ENCODE peak calls at places on chromosomes 7 and 10, in five cellular contexts. M, L, K, E and F are unnamed samples.

GRCh38 chr7:80288175-80289122 is 153.8 kb downstream of the GNAI1 start:
- DNase-seq in L (peak), M (peak), K (no peak), E (no peak), F (peak)

GRCh38 chr7:15603124-15603523 is 41.3 kb upstream of the AGMO start:
- DNase-seq in E (no peak), K (no peak), L (no peak), M (no peak), F (no peak)

GRCh38 chr10:113175756-113176651 is 226.0 kb downstream of the TCF7L2 start:
- DNase-seq in K (peak), M (no peak), L (no peak), E (no peak), F (peak)

GRCh38 chr10:94097656-94098055 is 103.9 kb downstream of the PLCE1 start:
- DNase-seq in K (no peak), E (no peak), M (peak), L (peak), F (no peak)

GRCh38 chr7:48089415-48089975 is 430 bp downstream of the UPP1 start:
- DNase-seq in M (no peak), K (no peak), L (no peak), E (no peak), F (peak)

GRCh38 chr10:126917975-126918908 is 13.0 kb downstream of the DOCK1 start:
- DNase-seq in E (no peak), L (no peak), K (no peak), M (no peak), F (no peak)

GRCh38 chr10:34916368-34916767 is 101.3 kb upstream of the PARD3 start:
- DNase-seq in M (peak), L (peak), E (no peak), K (no peak), F (no peak)

GRCh38 chr7:88344956-88345832 is 38.5 kb upstream of the STEAP4 start:
- DNase-seq in K (peak), M (no peak), E (peak), L (no peak), F (peak)

GRCh38 chr10:67277402-67277801 is 351.6 kb downstream of the LRRTM3 start:
- DNase-seq in E (no peak), M (no peak), K (no peak), L (no peak), F (peak)

GRCh38 chr10:3761916-3762708 is 22.9 kb downstream of the KLF6 start:
- DNase-seq in E (peak), M (peak), L (peak), K (no peak), F (peak)

GRCh38 chr10:97754726-97755125 is 17.1 kb downstream of the SFRP5 start:
- DNase-seq in E (no peak), L (no peak), M (no peak), K (no peak), F (no peak)

GRCh38 chr10:100829103-100829870 is 83.5 kb upstream of the SLF2 start:
- DNase-seq in L (no peak), E (no peak), M (no peak), K (no peak), F (peak)

GRCh38 chr7:51679358-51679757 is 362.7 kb upstream of the COBL start:
- DNase-seq in E (no peak), K (no peak), L (no peak), M (no peak), F (no peak)

GRCh38 chr10:13724484-13724883 is 137.7 kb downstream of the PRPF18 start:
- DNase-seq in K (no peak), M (peak), E (no peak), L (peak), F (no peak)

GRCh38 chr7:98051118-98051744 is 55.4 kb upstream of the LMTK2 start:
- DNase-seq in E (peak), K (peak), M (no peak), L (no peak), F (peak)

GRCh38 chr10:87865201-87866025 is 2.0 kb downstream of the PTEN start:
- DNase-seq in E (no peak), M (no peak), K (no peak), L (no peak), F (no peak)

GRCh38 chr10:2759203-2759602 is 308.1 kb upstream of the PFKP start:
- DNase-seq in M (no peak), L (no peak), E (no peak), K (no peak), F (no peak)

GRCh38 chr7:98630149-98630548 is 13.1 kb downstream of the NPTX2 start:
- DNase-seq in K (no peak), E (no peak), L (no peak), M (no peak), F (no peak)

GRCh38 chr7:64300641-64301405 is 12.9 kb upstream of the ZNF736 start:
- DNase-seq in L (no peak), E (no peak), K (no peak), M (no peak), F (no peak)

GRCh38 chr7:50492770-50493519 is 42.8 kb upstream of the FIGNL1 start:
- DNase-seq in L (no peak), E (no peak), M (no peak), K (no peak), F (no peak)

GRCh38 chr7:143381427-143382125 is 431 bp downstream of the ZYX start:
- DNase-seq in K (no peak), E (no peak), L (peak), M (peak), F (no peak)

GRCh38 chr7:29035044-29035740 is 77.1 kb upstream of the TRIL start:
- DNase-seq in M (peak), E (no peak), K (no peak), L (peak), F (peak)

GRCh38 chr7:74193054-74193453 is 16.8 kb upstream of the LAT2 start:
- DNase-seq in L (no peak), K (no peak), E (no peak), M (no peak), F (no peak)

GRCh38 chr10:46216836-46217748 is 69.7 kb upstream of the ANTXRL start:
- DNase-seq in K (peak), M (no peak), E (no peak), L (no peak), F (no peak)

GRCh38 chr7:28536259-28536658 is 123.9 kb downstream of the CREB5 start:
- DNase-seq in L (peak), E (peak), M (peak), K (peak), F (peak)

GRCh38 chr10:51269816-51270215 is 195.5 kb downstream of the PRKG1 start:
- DNase-seq in M (peak), L (no peak), K (no peak), E (no peak), F (no peak)

GRCh38 chr7:69808401-69808800 is 210.1 kb downstream of the AUTS2 start:
- DNase-seq in M (no peak), L (no peak), E (no peak), K (no peak), F (no peak)

GRCh38 chr10:14971867-14972448 is 12.8 kb downstream of the MEIG1 start:
- DNase-seq in L (peak), K (peak), E (no peak), M (no peak), F (peak)

GRCh38 chr7:47461161-47461560 is 120.8 kb downstream of the TNS3 start:
- DNase-seq in K (no peak), M (peak), L (peak), E (no peak), F (no peak)

GRCh38 chr10:63264852-63265617 is 131.9 kb downstream of the NRBF2 start:
- DNase-seq in E (no peak), M (peak), K (no peak), L (peak), F (peak)

GRCh38 chr10:5433182-5433581 is 20.8 kb downstream of the NET1 start:
- DNase-seq in E (no peak), L (peak), K (no peak), M (no peak), F (no peak)

GRCh38 chr7:46681865-46682503 is 760.9 kb upstream of the IGFBP3 start:
- DNase-seq in E (no peak), M (no peak), K (no peak), L (no peak), F (no peak)

GRCh38 chr10:69994262-69994661 is 58.4 kb upstream of the MACROH2A2 start:
- DNase-seq in M (peak), E (no peak), K (no peak), L (peak), F (peak)

GRCh38 chr10:73131295-73131694 is 21.0 kb downstream of the NUDT13 start:
- DNase-seq in E (no peak), M (peak), L (peak), K (no peak), F (no peak)

GRCh38 chr10:12448729-12449391 is 99.5 kb downstream of the CAMK1D start:
- DNase-seq in E (no peak), M (peak), K (no peak), L (peak), F (no peak)
- H3K4me3 ChIP-seq in E (no peak), M (peak), K (no peak), L (no peak), F (no peak)

GRCh38 chr10:31031666-31032514 is at the start of gene ZNF438:
- DNase-seq in K (peak), E (peak), M (peak), L (peak), F (peak)
- H3K4ac ChIP-seq in K (no peak), E (no peak), M (peak), L (peak), F (no peak)

GRCh38 chr7:91864070-91864469 is 16.4 kb downstream of the MTERF1 start:
- DNase-seq in M (no peak), L (no peak), K (no peak), E (no peak), F (no peak)

GRCh38 chr7:91866599-91867148 is 13.8 kb downstream of the MTERF1 start:
- DNase-seq in L (no peak), M (no peak), K (no peak), E (no peak), F (no peak)

GRCh38 chr7:91872069-91872468 is 8.4 kb downstream of the MTERF1 start:
- DNase-seq in L (no peak), M (no peak), K (no peak), E (no peak), F (no peak)

GRCh38 chr7:91872928-91873327 is 7.6 kb downstream of the MTERF1 start:
- DNase-seq in L (no peak), K (no peak), M (no peak), E (no peak), F (no peak)

GRCh38 chr7:91869661-91870060 is 10.8 kb downstream of the MTERF1 start:
- DNase-seq in E (no peak), L (no peak), K (no peak), M (no peak), F (peak)
- H2BK15ac ChIP-seq in E (no peak), L (no peak), K (no peak), M (no peak), F (no peak)

DNA sequence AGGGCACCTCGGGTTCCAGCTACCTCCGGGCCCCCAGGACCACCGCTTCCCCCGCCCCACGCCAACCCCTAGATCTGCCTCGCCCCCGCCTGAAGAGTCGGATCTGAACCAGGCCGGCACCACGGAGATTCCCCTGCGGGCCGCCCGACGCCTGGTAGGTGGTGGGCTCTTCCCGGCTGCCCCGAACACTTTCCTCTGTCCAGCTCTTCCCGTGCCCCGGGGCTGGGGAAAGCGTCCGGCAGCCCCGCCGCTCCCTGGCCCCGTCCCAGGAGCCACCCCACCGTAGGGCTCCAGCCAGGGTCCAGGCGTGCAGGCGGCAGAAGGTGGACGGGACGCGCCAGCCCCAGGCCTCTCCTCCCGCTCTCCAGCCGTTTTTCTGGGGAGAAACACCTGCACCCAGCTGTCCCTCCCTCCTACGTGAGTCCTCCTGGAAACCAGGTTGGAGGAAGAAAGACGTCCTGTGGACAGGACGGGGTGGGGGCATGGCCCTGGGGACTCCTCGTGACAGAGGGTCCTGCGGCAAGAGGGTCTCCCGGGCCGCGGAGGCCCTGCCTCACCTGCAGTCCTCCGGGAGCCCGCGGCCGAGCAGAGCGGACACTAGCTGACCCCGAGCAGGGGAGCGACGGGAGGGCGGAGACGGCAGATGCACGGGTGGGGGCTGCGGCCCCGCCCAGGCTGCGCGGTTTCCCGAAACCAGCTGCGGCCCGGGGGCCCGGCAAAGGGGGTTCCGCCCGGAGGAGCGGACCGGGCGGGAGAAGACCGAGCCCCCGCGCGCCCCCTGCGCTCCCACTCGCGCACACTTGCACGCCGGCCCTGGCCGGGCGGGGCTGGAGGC is at the start of gene TMEM176B:
- DNase-seq in K (peak), L (no peak), E (no peak), M (no peak), F (no peak)
- H3K4me3 ChIP-seq in K (peak), L (no peak), E (no peak), M (peak), F (no peak)

DNA sequence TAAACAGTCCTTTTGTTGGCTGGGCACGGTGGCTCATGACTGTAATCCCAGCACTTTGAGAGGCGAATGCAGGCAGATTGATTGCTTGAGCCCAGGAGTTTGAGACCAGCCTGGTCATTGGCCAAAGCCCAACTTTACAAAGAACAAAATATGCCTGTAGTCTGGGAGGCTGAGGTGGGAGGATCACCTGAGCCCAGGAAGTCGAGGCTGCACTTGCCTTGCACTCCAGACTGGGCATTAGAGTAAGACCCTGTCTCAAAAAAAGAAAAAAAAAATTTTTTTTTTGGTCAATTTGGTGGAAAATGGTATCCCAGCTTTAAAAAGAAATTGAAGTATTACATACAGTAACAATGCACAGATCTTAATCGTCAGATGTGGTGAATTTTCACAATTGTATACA is 4.8 kb downstream of the GLRX3 start:
- DNase-seq in M (no peak), E (no peak), K (no peak), L (no peak), F (no peak)
- H3K4ac ChIP-seq in M (no peak), E (no peak), K (no peak), L (no peak), F (no peak)

DNA sequence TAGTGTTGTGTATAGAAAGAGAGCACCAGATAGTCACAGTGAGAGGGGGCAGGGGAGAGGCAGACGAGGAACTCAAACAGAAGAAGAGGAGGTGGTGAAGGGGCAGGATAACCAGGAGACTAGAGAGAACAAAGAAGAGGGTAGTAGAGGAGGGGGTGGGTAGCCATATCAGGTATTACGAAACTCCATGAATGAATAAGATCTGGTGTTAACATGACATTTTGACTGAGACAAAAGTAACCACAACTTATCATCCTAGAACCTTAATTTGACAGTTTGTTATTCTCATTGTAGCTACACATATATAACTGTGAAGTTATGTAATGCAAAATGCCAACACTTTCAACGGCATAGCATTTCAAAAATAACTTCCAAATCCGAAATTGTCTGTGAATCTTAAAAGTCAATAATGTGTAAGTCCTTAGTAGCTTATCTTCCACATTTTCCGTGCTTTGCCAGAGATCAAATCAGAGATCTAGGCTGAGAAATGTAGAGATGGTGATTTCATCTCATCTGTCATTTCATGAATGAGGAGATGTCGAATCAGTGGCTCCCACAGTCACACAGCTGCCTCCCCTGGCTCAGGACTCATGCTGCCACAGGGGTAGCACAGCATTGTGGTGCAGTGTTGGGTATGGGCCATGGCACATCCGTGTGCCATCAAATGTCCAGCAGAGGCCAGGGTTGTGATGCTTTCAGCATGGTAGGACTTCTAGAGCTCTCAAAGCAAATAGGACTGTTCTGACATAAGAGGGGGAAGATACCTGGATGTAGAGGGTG is 202.1 kb downstream of the HECW1 start:
- DNase-seq in E (no peak), M (no peak), K (no peak), L (no peak), F (no peak)
- H2BK15ac ChIP-seq in E (no peak), M (no peak), K (peak), L (no peak), F (no peak)